ENCODE peak calls at places on chromosomes 12 and 14, in six cellular contexts. One of them, this sample, is unnamed.

GRCh38 chr12:6328045-6328779 is 13.7 kb downstream of the TNFRSF1A start:
- DNase-seq in neural progenitor cell: no peak
- DNase-seq in PC-3: no peak
- DNase-seq in GM23338: no peak
- DNase-seq in GM23248: no peak
- DNase-seq in MM.1S: no peak
- DNase-seq in this sample: no peak

GRCh38 chr14:100271247-100271939 is 32.4 kb downstream of the YY1 start:
- DNase-seq in PC-3: peak; percentile 70
- DNase-seq in neural progenitor cell: no peak
- DNase-seq in MM.1S: no peak
- DNase-seq in GM23338: peak; percentile 69
- DNase-seq in GM23248: peak; percentile 20
- DNase-seq in this sample: peak; percentile 40

GRCh38 chr14:104151546-104152245 is 13.3 kb downstream of the KIF26A start:
- DNase-seq in GM23338: no peak
- DNase-seq in MM.1S: no peak
- DNase-seq in PC-3: no peak
- DNase-seq in GM23248: no peak
- DNase-seq in neural progenitor cell: no peak
- DNase-seq in this sample: no peak

GRCh38 chr12:6229823-6230222 is 29.6 kb downstream of the CD9 start:
- DNase-seq in GM23248: peak; percentile 96
- DNase-seq in GM23338: no peak
- DNase-seq in neural progenitor cell: no peak
- DNase-seq in MM.1S: no peak
- DNase-seq in PC-3: peak; percentile 76
- DNase-seq in this sample: no peak

GRCh38 chr12:93231938-93232337 is 145.8 kb upstream of the NUDT4 start:
- DNase-seq in neural progenitor cell: no peak
- DNase-seq in GM23338: no peak
- DNase-seq in GM23248: no peak
- DNase-seq in MM.1S: no peak
- DNase-seq in PC-3: no peak
- DNase-seq in this sample: no peak

GRCh38 chr12:124928912-124929530 is 14.6 kb upstream of the UBC start:
- DNase-seq in MM.1S: no peak
- DNase-seq in neural progenitor cell: no peak
- DNase-seq in PC-3: peak; percentile 32
- DNase-seq in GM23338: no peak
- DNase-seq in GM23248: no peak
- DNase-seq in this sample: no peak

GRCh38 chr12:31728289-31728916 is 418 bp downstream of the AMN1 start:
- DNase-seq in PC-3: no peak
- DNase-seq in GM23338: peak; percentile 42
- DNase-seq in MM.1S: no peak
- DNase-seq in neural progenitor cell: no peak
- DNase-seq in GM23248: peak; percentile 63
- DNase-seq in this sample: no peak

GRCh38 chr12:119802472-119802871 is 74.6 kb downstream of the CIT start:
- DNase-seq in neural progenitor cell: peak; percentile 17
- DNase-seq in GM23248: peak; percentile 90
- DNase-seq in MM.1S: no peak
- DNase-seq in PC-3: no peak
- DNase-seq in GM23338: no peak
- DNase-seq in this sample: no peak

GRCh38 chr12:48768736-48769135 is 20.2 kb downstream of the ADCY6 start:
- DNase-seq in GM23248: no peak
- DNase-seq in GM23338: no peak
- DNase-seq in MM.1S: no peak
- DNase-seq in PC-3: no peak
- DNase-seq in neural progenitor cell: no peak
- DNase-seq in this sample: no peak

GRCh38 chr12:54008260-54008552 is 579 bp upstream of the HOXC8 start:
- DNase-seq in PC-3: no peak
- DNase-seq in MM.1S: no peak
- DNase-seq in GM23248: no peak
- DNase-seq in neural progenitor cell: no peak
- DNase-seq in GM23338: no peak
- DNase-seq in this sample: no peak
- H4K20me1 ChIP-seq in PC-3: no peaks in the 10 kb centered on the region
- H4K20me1 ChIP-seq in MM.1S: no peaks in the 10 kb centered on the region
- H4K20me1 ChIP-seq in GM23248: no peaks in the 10 kb centered on the region
- H4K20me1 ChIP-seq in neural progenitor cell: peaks cover 79% of the 10 kb centered on the region
- H4K20me1 ChIP-seq in GM23338: peaks cover 24% of the 10 kb centered on the region
- H4K20me1 ChIP-seq in this sample: no peaks in the 10 kb centered on the region

DNA sequence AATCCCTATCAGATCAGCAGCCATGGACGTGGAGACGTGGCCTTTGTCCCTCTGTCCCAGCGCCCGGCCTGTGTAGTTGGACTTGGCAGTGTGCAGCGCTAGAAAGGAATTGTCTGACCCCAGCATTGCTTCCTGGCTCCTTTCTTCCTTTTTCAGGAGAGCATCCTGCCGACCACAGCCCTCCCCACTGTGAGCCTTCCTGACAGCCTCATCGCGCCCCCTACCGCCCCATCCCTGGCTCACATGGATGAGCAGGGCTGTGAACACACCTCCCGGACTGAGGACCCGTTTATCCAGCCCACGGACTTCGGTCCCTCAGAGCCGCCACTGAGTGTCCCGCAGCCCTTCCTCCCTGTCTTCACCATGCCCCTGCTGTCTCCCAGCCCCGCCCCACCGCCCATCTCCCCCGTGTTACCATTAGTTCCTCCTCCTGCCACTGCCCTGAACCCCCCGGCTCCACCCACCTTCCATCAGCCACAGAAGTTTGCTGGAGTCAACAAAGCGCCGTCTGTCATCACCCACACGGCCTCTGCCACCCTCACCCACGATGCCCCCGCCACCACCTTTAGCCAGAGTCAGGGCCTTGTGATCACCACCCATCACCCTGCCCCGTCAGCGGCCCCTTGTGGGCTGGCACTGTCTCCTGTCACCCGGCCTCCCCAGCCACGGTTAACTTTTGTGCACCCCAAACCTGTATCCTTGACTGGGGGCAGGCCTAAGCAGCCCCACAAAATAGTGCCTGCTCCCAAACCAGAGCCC is 40.6 kb downstream of the IL31 start:
- DNase-seq in neural progenitor cell: no peak
- DNase-seq in PC-3: no peak
- DNase-seq in GM23338: peak; percentile 73
- DNase-seq in GM23248: no peak
- DNase-seq in MM.1S: no peak
- DNase-seq in this sample: no peak
- H3F3A ChIP-seq in neural progenitor cell: peaks cover 6% of the 10 kb centered on the region
- H3F3A ChIP-seq in PC-3: peaks cover 6% of the 10 kb centered on the region
- H3F3A ChIP-seq in GM23338: peaks cover 6% of the 10 kb centered on the region
- H3F3A ChIP-seq in GM23248: no peaks in the 10 kb centered on the region
- H3F3A ChIP-seq in MM.1S: no peaks in the 10 kb centered on the region
- H3F3A ChIP-seq in this sample: peaks cover 19% of the 10 kb centered on the region

GRCh38 chr14:101838476-101838875 is 77.0 kb downstream of the PPP2R5C start:
- DNase-seq in MM.1S: no peak
- DNase-seq in GM23248: no peak
- DNase-seq in PC-3: no peak
- DNase-seq in GM23338: no peak
- DNase-seq in neural progenitor cell: no peak
- DNase-seq in this sample: no peak
- H4K20me1 ChIP-seq in MM.1S: no peaks in the 10 kb centered on the region
- H4K20me1 ChIP-seq in GM23248: peaks cover 14% of the 10 kb centered on the region
- H4K20me1 ChIP-seq in PC-3: peaks cover 5% of the 10 kb centered on the region
- H4K20me1 ChIP-seq in GM23338: peaks cover 39% of the 10 kb centered on the region
- H4K20me1 ChIP-seq in neural progenitor cell: peaks cover 95% of the 10 kb centered on the region
- H4K20me1 ChIP-seq in this sample: peaks cover 62% of the 10 kb centered on the region

GRCh38 chr12:27624586-27624985 is 71.7 kb upstream of the REP15 start:
- DNase-seq in GM23248: no peak
- DNase-seq in MM.1S: no peak
- DNase-seq in neural progenitor cell: no peak
- DNase-seq in PC-3: peak; percentile 57
- DNase-seq in GM23338: no peak
- DNase-seq in this sample: no peak

GRCh38 chr12:27622436-27623185 is 73.6 kb upstream of the REP15 start:
- DNase-seq in GM23338: no peak
- DNase-seq in neural progenitor cell: no peak
- DNase-seq in PC-3: peak; percentile 51
- DNase-seq in MM.1S: no peak
- DNase-seq in GM23248: no peak
- DNase-seq in this sample: no peak

GRCh38 chr12:27620121-27620520 is 76.1 kb upstream of the REP15 start:
- DNase-seq in PC-3: no peak
- DNase-seq in MM.1S: no peak
- DNase-seq in neural progenitor cell: no peak
- DNase-seq in GM23338: no peak
- DNase-seq in GM23248: no peak
- DNase-seq in this sample: no peak

GRCh38 chr12:27626239-27626638 is 70.0 kb upstream of the REP15 start:
- DNase-seq in GM23338: peak; percentile 9
- DNase-seq in GM23248: no peak
- DNase-seq in PC-3: peak; percentile 42
- DNase-seq in MM.1S: no peak
- DNase-seq in neural progenitor cell: no peak
- DNase-seq in this sample: no peak

GRCh38 chr12:27623645-27624044 is 72.6 kb upstream of the REP15 start:
- DNase-seq in GM23248: peak; percentile 38
- DNase-seq in MM.1S: no peak
- DNase-seq in PC-3: peak; percentile 92
- DNase-seq in neural progenitor cell: no peak
- DNase-seq in GM23338: no peak
- DNase-seq in this sample: no peak
- H3F3A ChIP-seq in GM23248: peaks cover 42% of the 10 kb centered on the region
- H3F3A ChIP-seq in MM.1S: no peaks in the 10 kb centered on the region
- H3F3A ChIP-seq in PC-3: peaks cover 7% of the 10 kb centered on the region
- H3F3A ChIP-seq in neural progenitor cell: no peaks in the 10 kb centered on the region
- H3F3A ChIP-seq in GM23338: no peaks in the 10 kb centered on the region
- H3F3A ChIP-seq in this sample: peaks cover 17% of the 10 kb centered on the region

GRCh38 chr12:45050751-45051489 is at the start of gene DBX2:
- DNase-seq in GM23338: peak; percentile 67
- DNase-seq in GM23248: peak; percentile 26
- DNase-seq in MM.1S: no peak
- DNase-seq in PC-3: no peak
- DNase-seq in neural progenitor cell: peak; percentile 72
- DNase-seq in this sample: peak; percentile 3

GRCh38 chr12:45051490-45052105 is 699 bp upstream of the DBX2 start:
- DNase-seq in neural progenitor cell: peak; percentile 9
- DNase-seq in GM23248: peak; percentile 35
- DNase-seq in PC-3: peak; percentile 15
- DNase-seq in GM23338: peak; percentile 34
- DNase-seq in MM.1S: no peak
- DNase-seq in this sample: no peak

GRCh38 chr12:45049912-45050318 is 984 bp downstream of the DBX2 start:
- DNase-seq in MM.1S: no peak
- DNase-seq in GM23248: peak; percentile 0
- DNase-seq in PC-3: no peak
- DNase-seq in GM23338: peak; percentile 54
- DNase-seq in neural progenitor cell: peak; percentile 31
- DNase-seq in this sample: no peak

GRCh38 chr12:45050331-45050750 is 558 bp downstream of the DBX2 start:
- DNase-seq in PC-3: no peak
- DNase-seq in MM.1S: no peak
- DNase-seq in GM23338: peak; percentile 73
- DNase-seq in neural progenitor cell: peak; percentile 60
- DNase-seq in GM23248: no peak
- DNase-seq in this sample: no peak
- H4K20me1 ChIP-seq in PC-3: no peaks in the 10 kb centered on the region
- H4K20me1 ChIP-seq in MM.1S: no peaks in the 10 kb centered on the region
- H4K20me1 ChIP-seq in GM23338: no peaks in the 10 kb centered on the region
- H4K20me1 ChIP-seq in neural progenitor cell: peaks cover 9% of the 10 kb centered on the region
- H4K20me1 ChIP-seq in GM23248: no peaks in the 10 kb centered on the region
- H4K20me1 ChIP-seq in this sample: no peaks in the 10 kb centered on the region

GRCh38 chr12:111105294-111105693 is 184.9 kb upstream of the MYL2 start:
- DNase-seq in GM23248: no peak
- DNase-seq in MM.1S: no peak
- DNase-seq in GM23338: no peak
- DNase-seq in PC-3: no peak
- DNase-seq in neural progenitor cell: no peak
- DNase-seq in this sample: no peak

GRCh38 chr12:111112699-111113098 is 192.3 kb upstream of the MYL2 start:
- DNase-seq in GM23338: no peak
- DNase-seq in GM23248: no peak
- DNase-seq in neural progenitor cell: no peak
- DNase-seq in PC-3: no peak
- DNase-seq in MM.1S: no peak
- DNase-seq in this sample: no peak

GRCh38 chr12:111107392-111108178 is 187.2 kb upstream of the MYL2 start:
- DNase-seq in neural progenitor cell: no peak
- DNase-seq in MM.1S: no peak
- DNase-seq in PC-3: no peak
- DNase-seq in GM23338: no peak
- DNase-seq in GM23248: no peak
- DNase-seq in this sample: no peak

GRCh38 chr12:111103583-111103982 is 183.2 kb upstream of the MYL2 start:
- DNase-seq in MM.1S: no peak
- DNase-seq in neural progenitor cell: no peak
- DNase-seq in GM23248: no peak
- DNase-seq in GM23338: no peak
- DNase-seq in PC-3: no peak
- DNase-seq in this sample: no peak

DNA sequence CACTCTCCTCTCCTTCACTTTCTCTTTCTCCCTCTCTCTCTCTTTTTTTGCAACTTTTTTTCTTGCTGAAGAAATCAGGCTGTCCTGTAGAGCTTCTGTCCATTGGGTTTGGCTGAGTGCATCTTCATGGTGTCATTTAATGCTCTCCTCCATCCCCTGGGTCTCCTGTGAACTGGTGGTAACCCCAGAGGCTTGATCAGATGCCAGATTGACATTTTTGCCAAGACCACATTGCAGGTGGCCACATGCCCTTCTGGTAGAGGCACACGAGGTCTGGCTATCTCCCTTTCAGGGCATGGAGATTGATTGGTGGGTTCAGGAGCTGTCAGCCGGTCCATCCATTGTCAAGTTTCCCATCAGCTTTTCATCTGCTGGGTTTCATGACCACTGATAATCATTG is 188.3 kb upstream of the MYL2 start:
- DNase-seq in GM23248: no peak
- DNase-seq in PC-3: no peak
- DNase-seq in GM23338: no peak
- DNase-seq in MM.1S: no peak
- DNase-seq in neural progenitor cell: no peak
- DNase-seq in this sample: no peak
- H3F3A ChIP-seq in GM23248: no peaks in the 10 kb centered on the region
- H3F3A ChIP-seq in PC-3: no peaks in the 10 kb centered on the region
- H3F3A ChIP-seq in GM23338: no peaks in the 10 kb centered on the region
- H3F3A ChIP-seq in MM.1S: no peaks in the 10 kb centered on the region
- H3F3A ChIP-seq in neural progenitor cell: no peaks in the 10 kb centered on the region
- H3F3A ChIP-seq in this sample: no peaks in the 10 kb centered on the region

GRCh38 chr12:111438501-111438900 is 32.8 kb downstream of the SH2B3 start:
- DNase-seq in neural progenitor cell: peak; percentile 21
- DNase-seq in MM.1S: no peak
- DNase-seq in GM23248: peak; percentile 56
- DNase-seq in PC-3: peak; percentile 23
- DNase-seq in GM23338: peak; percentile 37
- DNase-seq in this sample: no peak
- H4K20me1 ChIP-seq in neural progenitor cell: no peaks in the 10 kb centered on the region
- H4K20me1 ChIP-seq in MM.1S: no peaks in the 10 kb centered on the region
- H4K20me1 ChIP-seq in GM23248: peaks cover 4% of the 10 kb centered on the region
- H4K20me1 ChIP-seq in PC-3: no peaks in the 10 kb centered on the region
- H4K20me1 ChIP-seq in GM23338: peaks cover 33% of the 10 kb centered on the region
- H4K20me1 ChIP-seq in this sample: peaks cover 10% of the 10 kb centered on the region

DNA sequence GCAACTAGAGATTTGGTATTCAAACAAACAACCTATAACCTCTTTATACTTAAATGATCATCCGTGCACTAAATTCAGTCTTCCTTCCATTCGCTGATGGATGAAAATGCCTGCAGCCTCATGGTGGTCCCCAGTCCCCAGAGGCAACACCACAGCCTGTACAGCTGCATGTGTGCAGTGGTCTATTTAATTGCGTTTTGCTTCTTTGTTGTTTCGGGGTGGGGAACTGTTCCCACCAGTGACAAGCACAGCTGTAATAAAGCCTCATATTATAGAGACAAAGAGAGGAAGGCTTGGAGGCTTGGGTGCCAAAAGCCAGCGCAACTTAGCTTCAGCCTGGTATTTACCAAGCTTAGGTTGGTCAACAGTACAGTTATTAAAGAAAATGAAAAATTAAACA is 3.9 kb upstream of the SELPLG start:
- DNase-seq in MM.1S: no peak
- DNase-seq in PC-3: no peak
- DNase-seq in GM23248: no peak
- DNase-seq in neural progenitor cell: no peak
- DNase-seq in GM23338: no peak
- DNase-seq in this sample: no peak
- H3F3A ChIP-seq in MM.1S: peaks cover 84% of the 10 kb centered on the region
- H3F3A ChIP-seq in PC-3: no peaks in the 10 kb centered on the region
- H3F3A ChIP-seq in GM23248: peaks cover 77% of the 10 kb centered on the region
- H3F3A ChIP-seq in neural progenitor cell: peaks cover 44% of the 10 kb centered on the region
- H3F3A ChIP-seq in GM23338: peaks cover 8% of the 10 kb centered on the region
- H3F3A ChIP-seq in this sample: peaks cover 15% of the 10 kb centered on the region

This sample was measured in PC-9.